ENCODE peak calls at places on chromosomes 1 and 21, in ten cellular contexts. F, Y, Q, L, E, O, H, S, N and T are unnamed samples.

GRCh38 chr1:208291923-208292711 is 47.9 kb upstream of the PLXNA2 start:
- DNase-seq in L (no peak), E (no peak), H (no peak), N (no peak), F (no peak), Q (no peak), S (no peak), Y (no peak), O (no peak), T (no peak)

GRCh38 chr1:42955311-42956063 is 3.2 kb downstream of the SLC2A1 start:
- DNase-seq in E (no peak), H (no peak), L (no peak), N (no peak), Y (no peak), F (no peak), S (no peak), Q (no peak), O (no peak), T (no peak)

GRCh38 chr1:80217377-80217986 is 1211.0 kb upstream of the ADGRL4 start:
- DNase-seq in E (no peak), Q (no peak), L (no peak), S (no peak), Y (peak), H (peak), O (no peak), N (peak), F (peak), T (no peak)

GRCh38 chr1:24556414-24556795 is 518 bp downstream of the NCMAP start:
- DNase-seq in N (no peak), H (no peak), E (no peak), S (no peak), Y (no peak), L (no peak), Q (no peak), F (no peak), O (peak), T (peak)

GRCh38 chr1:60564856-60565445 is 491.4 kb upstream of the C1orf87 start:
- DNase-seq in H (no peak), L (no peak), O (no peak), E (no peak), S (no peak), Q (no peak), N (no peak), Y (no peak), F (no peak), T (no peak)

GRCh38 chr21:32653326-32653901 is 41.2 kb upstream of the CFAP298 start:
- DNase-seq in S (peak), O (no peak), N (peak), H (peak), E (no peak), Q (no peak), Y (no peak), F (peak), L (no peak), T (no peak)

GRCh38 chr21:34221331-34222030 is 142.3 kb upstream of the KCNE2 start:
- DNase-seq in E (no peak), Q (no peak), F (no peak), S (no peak), L (no peak), N (no peak), H (no peak), Y (no peak), O (no peak), T (no peak)

GRCh38 chr1:39720094-39720999 is 18.3 kb upstream of the PPIE start:
- DNase-seq in E (no peak), N (peak), H (peak), Y (no peak), F (peak), O (no peak), S (peak), L (no peak), Q (no peak), T (no peak)

GRCh38 chr1:206975313-206975712 is 5.1 kb upstream of the FCAMR start:
- DNase-seq in O (no peak), N (no peak), L (peak), S (no peak), Y (no peak), Q (no peak), H (no peak), E (no peak), F (no peak), T (no peak)

GRCh38 chr1:212700892-212701819 is 1.5 kb upstream of the BATF3 start:
- DNase-seq in N (peak), Y (peak), O (peak), Q (peak), H (peak), L (peak), E (peak), F (no peak), S (no peak), T (peak)

GRCh38 chr1:44785501-44786137 is 2.4 kb downstream of the BEST4 start:
- DNase-seq in F (no peak), O (no peak), Y (no peak), E (no peak), L (no peak), Q (no peak), N (no peak), S (no peak), H (no peak), T (peak)
- H3K4me3 ChIP-seq in F (peak), O (peak), Y (no peak), E (peak), L (peak), Q (peak), N (peak), S (no peak), H (no peak), T (peak)

GRCh38 chr21:36541721-36542139 is 61.8 kb upstream of the CLDN14 start:
- DNase-seq in Y (no peak), Q (no peak), L (no peak), S (no peak), E (no peak), F (no peak), H (no peak), N (no peak), O (no peak), T (no peak)
- TF ChIP-seq POLR2AphosphoS5 in Y (no peak), Q (no peak), L (no peak), S (no peak), E (no peak), F (no peak), H (no peak), N (no peak), O (no peak), T (no peak)

GRCh38 chr21:31459457-31459856 is 115.4 kb upstream of the TIAM1 start:
- DNase-seq in S (peak), Q (no peak), O (no peak), E (no peak), F (peak), N (peak), L (no peak), Y (no peak), H (no peak), T (no peak)
- TF ChIP-seq CTCF in S (peak), Q (no peak), O (no peak), E (no peak), F (peak), N (peak), L (no peak), Y (no peak), H (no peak), T (no peak)

GRCh38 chr21:46017695-46018094 is 36.1 kb downstream of the COL6A1 start:
- DNase-seq in Y (no peak), E (no peak), F (no peak), H (no peak), O (no peak), S (no peak), L (no peak), N (no peak), Q (no peak), T (no peak)
- H3K4me3 ChIP-seq in Y (no peak), E (no peak), F (no peak), H (no peak), O (no peak), S (no peak), L (no peak), N (no peak), Q (no peak), T (no peak)

GRCh38 chr1:26475989-26476388 is 3.7 kb downstream of the HMGN2 start:
- DNase-seq in Q (no peak), Y (no peak), E (no peak), S (no peak), O (no peak), F (no peak), L (no peak), N (no peak), H (no peak), T (no peak)
- TF ChIP-seq POLR2AphosphoS5 in Q (no peak), Y (no peak), E (no peak), S (no peak), O (no peak), F (no peak), L (no peak), N (no peak), H (no peak), T (no peak)

DNA sequence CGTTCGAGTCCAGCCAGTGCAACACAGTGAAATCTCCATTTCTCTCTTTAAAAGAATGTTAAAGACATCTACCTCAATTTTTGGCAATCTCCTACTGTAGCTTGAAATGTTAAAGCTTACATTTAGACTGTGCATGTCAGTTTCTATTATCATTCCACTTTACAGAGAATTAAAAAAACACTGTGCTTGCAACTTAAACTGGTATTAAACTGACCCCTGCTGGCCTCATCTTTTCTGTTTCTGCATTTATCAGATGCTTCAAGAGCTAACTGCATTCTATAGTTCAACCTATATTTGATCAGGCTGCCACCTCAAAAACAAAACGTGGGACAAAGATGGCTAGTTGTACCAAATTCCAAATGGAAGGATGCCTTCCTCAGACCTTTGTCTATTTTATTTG is 226.5 kb downstream of the SMYD3 start:
- DNase-seq in O (no peak), N (peak), Y (no peak), H (no peak), S (no peak), Q (no peak), F (peak), L (no peak), E (no peak), T (no peak)
- TF ChIP-seq CTCF in O (no peak), N (peak), Y (no peak), H (peak), S (peak), Q (no peak), F (peak), L (peak), E (no peak), T (peak)

GRCh38 chr1:111967886-111968285 is 21.6 kb downstream of the KCND3 start:
- DNase-seq in Y (no peak), F (no peak), L (no peak), H (no peak), S (no peak), E (no peak), O (no peak), Q (no peak), N (no peak), T (peak)
- H3K4me3 ChIP-seq in Y (no peak), F (no peak), L (no peak), H (no peak), S (no peak), E (no peak), O (no peak), Q (no peak), N (no peak), T (no peak)

GRCh38 chr1:2641381-2642130 is 8.7 kb upstream of the MMEL1 start:
- DNase-seq in S (no peak), H (no peak), Q (peak), L (no peak), N (peak), E (no peak), F (no peak), Y (no peak), O (peak), T (peak)
- TF ChIP-seq POLR2AphosphoS5 in S (no peak), H (no peak), Q (no peak), L (no peak), N (no peak), E (no peak), F (no peak), Y (no peak), O (no peak), T (no peak)

GRCh38 chr21:20040768-20041167 is 957.4 kb upstream of the NCAM2 start:
- DNase-seq in N (peak), S (no peak), O (no peak), L (no peak), H (no peak), Y (no peak), Q (no peak), F (no peak), E (no peak), T (no peak)
- TF ChIP-seq CTCF in N (peak), S (no peak), O (peak), L (peak), H (peak), Y (no peak), Q (no peak), F (no peak), E (no peak), T (no peak)